ENCODE peak calls at places on chromosomes 12 and 14, in six cellular contexts. O is H9, Y is mesenchymal stem cell, K is IMR-90, H is H1, G is trophoblast cell. P is an unnamed sample.

GRCh38 chr12:113961921-113962710 is 4.0 kb downstream of the RBM19 start:
- DNase-seq in O (no peak), Y (peak), K (peak), H (no peak), G (no peak), P (no peak)

GRCh38 chr14:104076743-104077142 is 8.8 kb upstream of the ASPG start:
- DNase-seq in O (no peak), Y (no peak), K (no peak), H (no peak), G (no peak), P (no peak)

GRCh38 chr12:12272869-12273268 is 6.0 kb upstream of the LRP6 start:
- DNase-seq in O (no peak), Y (peak), K (no peak), H (no peak), G (no peak), P (no peak)

GRCh38 chr14:39469094-39469710 is 37.0 kb upstream of the FBXO33 start:
- DNase-seq in O (peak), Y (peak), K (no peak), H (peak), G (no peak), P (no peak)

GRCh38 chr12:107801150-107801549 is 26.6 kb downstream of the ASCL4 start:
- DNase-seq in O (no peak), Y (no peak), K (peak), H (no peak), G (no peak), P (no peak)

GRCh38 chr12:33718631-33719030 is 279.0 kb upstream of the SYT10 start:
- DNase-seq in O (no peak), Y (no peak), K (no peak), H (no peak), G (no peak), P (no peak)

GRCh38 chr12:110199360-110200123 is 75.4 kb downstream of the IFT81 start:
- DNase-seq in O (peak), Y (peak), K (peak), H (peak), G (no peak), P (no peak)

GRCh38 chr12:31000751-31001150 is 72.9 kb upstream of the DDX11 start:
- DNase-seq in O (no peak), Y (peak), K (peak), H (no peak), G (no peak), P (no peak)

GRCh38 chr12:105018001-105018400 is 31.9 kb downstream of the NOPCHAP1 start:
- DNase-seq in O (no peak), Y (no peak), K (peak), H (no peak), G (no peak), P (no peak)

GRCh38 chr12:16681196-16681595 is 75.2 kb upstream of the LMO3 start:
- DNase-seq in O (no peak), Y (no peak), K (no peak), H (no peak), G (no peak), P (no peak)

GRCh38 chr12:9036227-9036626 is 46.9 kb downstream of the KLRG1 start:
- DNase-seq in O (no peak), Y (no peak), K (no peak), H (no peak), G (no peak), P (no peak)

GRCh38 chr12:31923063-31923412 is 36.2 kb upstream of the RESF1 start:
- DNase-seq in O (no peak), Y (no peak), K (no peak), H (no peak), G (no peak), P (no peak)

GRCh38 chr12:93025145-93026103 is 96.3 kb upstream of the EEA1 start:
- DNase-seq in O (no peak), Y (peak), K (peak), H (no peak), G (peak), P (no peak)

GRCh38 chr12:94091624-94092023 is 56.8 kb upstream of the PLXNC1 start:
- DNase-seq in O (no peak), Y (no peak), K (no peak), H (no peak), G (no peak), P (no peak)

GRCh38 chr12:69509308-69509736 is 39.1 kb downstream of the FRS2 start:
- DNase-seq in O (no peak), Y (peak), K (peak), H (no peak), G (no peak), P (no peak)

GRCh38 chr14:21041676-21042433 is at the start of gene RNASE7:
- DNase-seq in O (no peak), Y (peak), K (peak), H (no peak), G (peak), P (no peak)

GRCh38 chr12:22275847-22276246 is 58.7 kb downstream of the ST8SIA1 start:
- DNase-seq in O (peak), Y (peak), K (peak), H (peak), G (peak), P (no peak)

GRCh38 chr14:26597136-26598080 is at the start of gene NOVA1:
- DNase-seq in O (peak), Y (peak), K (no peak), H (peak), G (no peak), P (peak)

GRCh38 chr12:131452444-131452860 is 258.4 kb upstream of the SFSWAP start:
- DNase-seq in O (peak), Y (no peak), K (no peak), H (no peak), G (no peak), P (no peak)

GRCh38 chr14:98138666-98139065 is 1133.3 kb downstream of the BCL11B start:
- DNase-seq in O (peak), Y (no peak), K (no peak), H (peak), G (no peak), P (peak)

GRCh38 chr14:21208554-21208953 is 52.7 kb upstream of the OR5AU1 start:
- DNase-seq in O (no peak), Y (no peak), K (no peak), H (no peak), G (no peak), P (no peak)

GRCh38 chr12:121314441-121314840 is 17.9 kb upstream of the CAMKK2 start:
- DNase-seq in O (no peak), Y (no peak), K (no peak), H (no peak), G (no peak), P (no peak)

GRCh38 chr14:74610866-74611671 is 968 bp downstream of the LTBP2 start:
- DNase-seq in O (peak), Y (no peak), K (peak), H (no peak), G (no peak), P (no peak)

GRCh38 chr12:674272-674781 is 11.1 kb upstream of the NINJ2 start:
- DNase-seq in O (no peak), Y (no peak), K (peak), H (no peak), G (no peak), P (no peak)

GRCh38 chr12:131312793-131313545 is 359.3 kb downstream of the ADGRD1 start:
- DNase-seq in O (no peak), Y (no peak), K (no peak), H (no peak), G (no peak), P (no peak)

GRCh38 chr12:94561943-94562411 is 88.4 kb downstream of the TMCC3 start:
- DNase-seq in O (no peak), Y (no peak), K (no peak), H (no peak), G (no peak), P (no peak)

GRCh38 chr14:98368214-98368613 is 903.8 kb downstream of the BCL11B start:
- DNase-seq in O (no peak), Y (no peak), K (no peak), H (no peak), G (peak), P (no peak)

GRCh38 chr12:106917503-106917902 is 38.2 kb upstream of the TMEM263 start:
- DNase-seq in O (no peak), Y (no peak), K (no peak), H (no peak), G (no peak), P (no peak)

GRCh38 chr12:69247253-69248018 is 8.1 kb downstream of the CPSF6 start:
- DNase-seq in O (no peak), Y (no peak), K (no peak), H (no peak), G (no peak), P (no peak)

GRCh38 chr14:35347323-35348043 is 55.3 kb downstream of the PSMA6 start:
- DNase-seq in O (no peak), Y (no peak), K (no peak), H (no peak), G (no peak), P (no peak)
- H2AK5ac ChIP-seq in O (no peak), Y (no peak), K (no peak), H (no peak), G (no peak), P (no peak)

GRCh38 chr12:40086471-40086870 is 19.4 kb downstream of the SLC2A13 start:
- DNase-seq in O (no peak), Y (no peak), K (no peak), H (no peak), G (no peak), P (no peak)
- H3K14ac ChIP-seq in O (no peak), Y (no peak), K (no peak), H (no peak), G (no peak), P (no peak)

DNA sequence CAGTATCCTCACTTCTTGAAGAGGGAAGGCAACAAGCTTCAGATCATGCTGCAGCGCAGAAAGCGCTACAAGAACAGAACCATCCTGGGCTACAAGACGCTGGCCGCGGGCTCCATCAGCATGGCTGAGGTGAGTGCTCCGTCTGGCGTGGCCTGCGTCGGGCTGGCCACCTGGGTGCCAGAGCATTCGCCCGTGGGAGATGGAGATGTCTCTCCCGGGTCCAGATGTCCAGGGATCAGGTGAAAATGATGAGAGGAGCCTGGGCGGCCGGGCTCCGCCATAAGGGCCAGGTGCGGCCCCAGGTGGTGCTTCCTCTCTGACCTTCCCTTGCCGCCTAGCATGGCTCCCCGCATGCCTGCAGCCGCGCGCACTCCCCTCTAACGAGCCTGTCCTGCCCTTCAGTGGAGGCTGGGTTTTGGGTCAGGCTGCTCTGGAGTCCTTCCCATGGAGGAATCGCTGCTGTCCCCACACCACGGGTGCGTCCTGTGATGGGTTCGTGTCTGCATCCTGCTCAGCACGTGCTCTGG is 40.6 kb downstream of the PACS2 start:
- DNase-seq in O (no peak), Y (no peak), K (no peak), H (no peak), G (no peak), P (no peak)
- H2AK5ac ChIP-seq in O (no peak), Y (no peak), K (no peak), H (no peak), G (no peak), P (no peak)

DNA sequence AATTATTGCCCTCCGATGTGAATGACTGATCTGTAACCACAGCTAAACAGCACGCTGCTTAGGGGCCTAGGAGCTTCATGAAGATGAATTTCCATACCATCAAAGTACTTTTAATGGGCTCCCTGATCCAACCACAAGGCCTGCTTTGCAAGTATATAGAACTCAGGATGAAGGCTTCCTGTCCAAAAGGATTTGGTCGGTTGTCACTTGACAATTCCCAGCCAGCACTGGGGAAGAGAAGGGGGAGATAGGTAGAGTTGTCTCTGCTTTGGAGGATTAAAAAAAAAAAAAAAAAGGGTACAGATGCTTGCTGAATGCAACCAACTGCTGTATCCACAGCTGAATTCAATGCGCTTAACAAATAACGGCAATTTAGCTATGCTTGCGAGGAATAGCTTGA is 387.9 kb downstream of the SOX5 start:
- DNase-seq in O (no peak), Y (no peak), K (peak), H (no peak), G (no peak), P (no peak)
- H3K14ac ChIP-seq in O (no peak), Y (no peak), K (no peak), H (no peak), G (no peak), P (no peak)